ENCODE peak calls at places on chromosomes 11 and 22, in four cellular contexts. Q is CD8-positive, alpha-beta memory T cell; S is BE2C; C is esophagus squamous epithelium. U is an unnamed sample.

GRCh38 chr11:93034031-93034430 is 64.6 kb downstream of the MTNR1B start:
- DNase-seq in Q (no peak), S (no peak), C (no peak), U (no peak)

GRCh38 chr22:42385691-42386090 is 46.5 kb downstream of the NFAM1 start:
- DNase-seq in Q (no peak), S (no peak), C (no peak), U (no peak)

GRCh38 chr11:7204778-7205177 is 46.9 kb upstream of the SYT9 start:
- DNase-seq in Q (no peak), S (no peak), C (no peak), U (no peak)

GRCh38 chr11:87224486-87224885 is 186.8 kb downstream of the TMEM135 start:
- DNase-seq in Q (no peak), S (no peak), C (no peak), U (no peak)

GRCh38 chr11:122105009-122105828 is 10.8 kb downstream of the BLID start:
- DNase-seq in Q (no peak), S (no peak), C (no peak), U (no peak)

GRCh38 chr22:21761086-21761485 is 25.5 kb upstream of the YPEL1 start:
- DNase-seq in Q (no peak), S (no peak), C (no peak), U (no peak)

GRCh38 chr22:19537941-19538488 is 13.8 kb upstream of the CLDN5 start:
- DNase-seq in Q (no peak), S (no peak), C (no peak), U (no peak)

GRCh38 chr11:66291706-66292542 is at the start of gene TMEM151A:
- DNase-seq in Q (no peak), S (peak; percentile 56), C (no peak), U (no peak)

GRCh38 chr11:44561964-44562734 is 3.3 kb upstream of the CD82 start:
- DNase-seq in Q (no peak), S (no peak), C (no peak), U (no peak)

DNA sequence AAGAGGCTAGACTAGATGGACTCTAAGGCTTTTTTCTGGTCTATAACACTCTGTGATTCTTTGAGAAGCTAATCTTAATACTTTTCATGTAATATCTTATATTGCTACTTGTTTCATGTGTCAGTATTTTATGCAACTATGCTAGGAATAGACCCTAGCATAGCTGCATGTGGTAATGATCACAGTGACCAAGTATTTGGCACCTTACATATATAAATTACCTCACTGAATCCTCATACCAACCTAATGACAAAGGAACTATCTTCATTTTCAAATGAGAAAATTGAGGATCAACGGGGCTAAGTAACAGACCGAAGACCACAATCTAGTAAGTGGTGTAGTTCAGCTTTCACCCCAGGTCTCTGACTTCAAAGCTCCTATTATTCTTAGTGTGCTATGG is 327.3 kb upstream of the PITPNB start:
- DNase-seq in Q (no peak), S (no peak), C (no peak), U (no peak)
- H3K4me3 ChIP-seq in Q (no peak overlapping the region), S (no peak overlapping the region), C (no peak overlapping the region), U (no peak overlapping the region)

DNA sequence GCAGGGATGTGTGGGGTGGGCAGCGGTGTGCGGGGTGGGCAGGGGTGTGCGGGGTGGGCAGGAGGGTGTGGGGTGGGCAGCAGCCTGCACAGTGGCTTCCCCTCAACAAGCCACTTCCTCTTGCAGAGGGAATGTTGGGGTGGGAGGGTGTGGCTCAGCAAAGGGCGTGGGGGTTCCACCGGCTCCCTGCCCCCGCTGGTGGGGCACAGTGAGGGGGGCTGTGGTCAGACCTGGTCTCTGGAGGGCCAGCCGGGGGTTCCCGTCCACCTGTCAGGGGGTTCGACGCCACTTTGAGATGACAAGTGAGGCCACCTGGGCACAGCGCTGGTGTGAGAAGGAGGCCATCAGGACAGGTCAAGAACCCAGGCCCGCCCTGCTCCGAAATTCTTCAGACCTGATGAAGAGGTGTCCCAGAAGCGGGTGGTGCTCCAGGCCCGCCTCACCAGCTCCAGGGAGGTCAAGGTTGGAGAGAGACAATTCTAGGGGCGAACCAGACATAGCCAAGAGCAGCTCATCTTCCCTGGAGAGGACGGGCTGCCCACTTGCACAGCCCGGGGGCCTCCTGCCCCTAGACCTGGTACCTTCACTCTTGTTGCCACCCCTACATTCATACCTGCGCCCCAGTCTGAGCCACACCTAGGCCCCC is 1.3 kb downstream of the C11orf21 start:
- DNase-seq in Q (no peak), S (no peak), C (no peak), U (peak; percentile 20)
- H3K4me1 ChIP-seq in Q (peaks cover 59% of the 10 kb centered on the region), S (peaks cover 4% of the 10 kb centered on the region), C (peaks cover 33% of the 10 kb centered on the region), U (peaks cover under 1% of the 10 kb centered on the region)

DNA sequence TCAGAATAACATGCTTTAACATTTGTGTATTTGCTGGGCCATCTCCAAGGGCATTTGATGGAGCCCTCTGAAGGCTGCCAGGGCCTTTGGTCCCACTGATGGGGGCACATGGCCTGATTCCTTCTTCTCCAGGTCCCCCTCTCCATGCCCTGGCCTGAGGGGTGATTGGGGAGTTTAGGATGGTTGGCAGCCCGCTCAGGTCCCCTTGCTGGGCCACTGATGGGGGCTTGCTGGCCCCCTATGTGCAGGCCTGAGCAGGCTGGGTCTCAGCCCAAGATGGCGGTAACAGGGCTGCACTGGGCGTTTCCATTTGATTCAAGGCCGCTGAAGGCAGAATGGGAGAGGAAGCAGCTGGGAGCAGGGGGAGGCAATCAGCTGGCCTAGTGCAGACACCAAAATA is 113.7 kb upstream of the NECTIN1 start:
- DNase-seq in Q (no peak), S (no peak), C (no peak), U (no peak)
- H3K36me3 ChIP-seq in Q (no peaks in the 10 kb centered on the region), S (no peaks in the 10 kb centered on the region), C (no peaks in the 10 kb centered on the region), U (no peaks in the 10 kb centered on the region)

DNA sequence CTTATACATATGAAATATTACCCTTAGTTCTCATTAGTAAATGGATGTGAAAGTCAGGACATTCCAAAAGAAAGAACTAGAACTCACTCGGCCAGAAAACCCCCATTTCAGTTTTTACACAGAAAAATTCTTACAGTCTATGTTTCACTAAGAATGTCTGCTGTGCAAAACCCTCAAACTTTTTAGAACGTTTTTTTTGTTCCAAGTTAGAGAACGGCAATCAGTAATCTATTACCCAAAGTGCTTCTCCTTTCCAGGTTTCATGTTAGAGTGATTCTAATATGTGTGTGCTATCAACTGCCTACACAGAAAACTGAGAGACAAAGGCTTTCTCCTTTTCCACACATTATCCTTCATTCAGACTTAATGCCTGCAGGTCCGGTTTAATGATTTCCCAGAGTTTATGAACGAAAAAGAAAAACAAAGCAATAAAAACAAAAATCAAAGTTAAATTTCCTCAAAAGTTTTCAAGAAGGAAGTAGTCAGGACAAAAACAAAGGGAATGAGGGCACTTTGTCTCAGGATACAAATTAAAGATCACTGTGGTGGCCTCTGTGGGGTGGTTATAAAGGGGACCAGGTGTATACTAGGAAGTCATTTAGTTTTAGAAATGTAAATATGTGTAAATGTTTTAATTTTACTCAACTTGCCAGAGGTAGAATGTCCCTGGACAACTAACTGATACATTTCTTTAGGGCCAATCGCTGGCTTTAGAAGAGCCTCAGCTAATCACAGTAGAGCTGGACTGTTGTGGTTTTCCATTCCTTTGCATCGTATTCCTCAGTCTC is 11.4 kb upstream of the SESN3 start:
- DNase-seq in Q (no peak), S (no peak), C (no peak), U (peak; percentile 39)
- H3K4me3 ChIP-seq in Q (no peak overlapping the region), S (no peak overlapping the region), C (no peak overlapping the region), U (no peak overlapping the region)

GRCh38 chr11:57306156-57306876 is 18.4 kb downstream of the TNKS1BP1 start:
- DNase-seq in Q (no peak), S (no peak), C (no peak), U (no peak)
- H3K4me1 ChIP-seq in Q (no peaks in the 10 kb centered on the region), S (no peaks in the 10 kb centered on the region), C (peaks cover 88% of the 10 kb centered on the region), U (peaks cover 5% of the 10 kb centered on the region)

GRCh38 chr22:36349726-36350125 is 38.0 kb downstream of the MYH9 start:
- DNase-seq in Q (no peak), S (no peak), C (no peak), U (no peak)

GRCh38 chr22:36344106-36344827 is 43.5 kb downstream of the MYH9 start:
- DNase-seq in Q (no peak), S (no peak), C (no peak), U (no peak)

GRCh38 chr22:36348760-36349159 is 39.0 kb downstream of the MYH9 start:
- DNase-seq in Q (no peak), S (no peak), C (no peak), U (no peak)

GRCh38 chr22:36343720-36344105 is 44.1 kb downstream of the MYH9 start:
- DNase-seq in Q (no peak), S (no peak), C (no peak), U (no peak)

GRCh38 chr22:36347094-36347493 is 40.7 kb downstream of the MYH9 start:
- DNase-seq in Q (no peak), S (no peak), C (no peak), U (no peak)
- H3K36me3 ChIP-seq in Q (peaks cover 38% of the 10 kb centered on the region), S (peaks cover 11% of the 10 kb centered on the region), C (no peaks in the 10 kb centered on the region), U (peaks cover 5% of the 10 kb centered on the region)

GRCh38 chr11:128892866-128893565 is 1.9 kb downstream of the KCNJ5 start:
- DNase-seq in Q (no peak), S (no peak), C (no peak), U (no peak)

GRCh38 chr11:128891410-128891861 is 280 bp downstream of the KCNJ5 start:
- DNase-seq in Q (no peak), S (no peak), C (no peak), U (no peak)

GRCh38 chr11:128890216-128890542 is 977 bp upstream of the KCNJ5 start:
- DNase-seq in Q (no peak), S (no peak), C (no peak), U (no peak)

GRCh38 chr11:128890543-128891409 is at the start of gene KCNJ5:
- DNase-seq in Q (no peak), S (peak; percentile 28), C (no peak), U (peak; percentile 38)

DNA sequence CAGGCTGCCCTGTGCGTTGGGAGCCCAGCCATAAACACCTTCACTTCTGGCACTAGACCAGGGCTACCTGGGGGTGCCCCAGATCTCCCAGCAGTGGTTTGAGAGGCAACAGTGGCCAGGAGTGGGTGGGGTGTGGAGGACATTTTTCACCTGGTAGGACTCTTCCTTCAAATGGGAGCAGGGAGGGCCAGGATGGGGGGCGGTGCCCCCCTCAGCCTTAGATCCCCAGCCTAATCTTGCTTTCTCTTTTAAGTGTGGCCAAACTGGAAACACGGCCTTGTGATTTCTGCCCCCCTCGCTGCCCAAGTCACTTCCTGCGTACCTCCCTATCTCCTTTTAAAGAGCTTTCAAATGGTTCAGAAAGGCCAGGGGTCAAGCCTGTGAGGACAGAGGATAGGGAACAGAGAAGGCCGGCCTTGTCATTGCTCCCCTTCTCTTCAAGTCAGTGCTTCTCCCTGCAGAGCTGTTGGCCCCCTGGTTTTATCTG is 799 bp downstream of the KCNJ5 start:
- DNase-seq in Q (no peak), S (no peak), C (no peak), U (no peak)
- H3K4me3 ChIP-seq in Q (no peak overlapping the region), S (no peak overlapping the region), C (no peak overlapping the region), U (no peak overlapping the region)

GRCh38 chr11:64778473-64779298 is at the start of gene SF1:
- DNase-seq in Q (peak; percentile 99), S (peak; percentile 95), C (peak; percentile 96), U (peak; percentile 99)
- H3K4me1 ChIP-seq in Q (peaks cover 53% of the 10 kb centered on the region), S (no peaks in the 10 kb centered on the region), C (peaks cover 46% of the 10 kb centered on the region), U (peaks cover 9% of the 10 kb centered on the region)